ENCODE peak calls at places on chromosomes 11 and 22, in four cellular contexts. J is Karpas-422, G is PC-3, D is thoracic aorta. B is an unnamed sample. For H3K36me3, H3K27me3 and H3K4me1, the result is how much of the 10 kb centered on the place peaks cover.

GRCh38 chr22:23395476-23396361 is 184.4 kb downstream of the IGLL1 start:
- DNase-seq in D (no peak), J (peak), G (no peak), B (no peak)

GRCh38 chr11:74749127-74749964 is 697 bp downstream of the RNF169 start:
- DNase-seq in J (peak), D (no peak), G (peak), B (peak)

GRCh38 chr11:32099516-32099915 is 8.6 kb downstream of the RCN1 start:
- DNase-seq in D (no peak), G (no peak), J (no peak), B (no peak)

GRCh38 chr11:35615911-35616900 is 2.1 kb upstream of the FJX1 start:
- DNase-seq in D (no peak), J (peak), G (peak), B (peak)

GRCh38 chr11:64971421-64972233 is at the start of gene MAJIN:
- DNase-seq in D (peak), G (peak), J (no peak), B (no peak)

GRCh38 chr11:117833401-117833891 is 8.9 kb upstream of the FXYD2 start:
- DNase-seq in D (no peak), G (no peak), J (no peak), B (no peak)

GRCh38 chr11:69398529-69399492 is 82.7 kb upstream of the LINC01488 start:
- DNase-seq in D (no peak), J (no peak), G (no peak), B (peak)

GRCh38 chr11:65576867-65577755 is 1.3 kb downstream of the EHBP1L1 start:
- DNase-seq in G (peak), J (peak), D (peak), B (peak)

GRCh38 chr11:65903068-65903481 is 2.9 kb upstream of the FOSL1 start:
- DNase-seq in G (peak), D (no peak), J (no peak), B (peak)

GRCh38 chr22:45640291-45640940 is 31.2 kb upstream of the ATXN10 start:
- DNase-seq in D (no peak), J (no peak), G (no peak), B (no peak)

GRCh38 chr22:46373838-46374662 is 38.5 kb downstream of the TRMU start:
- DNase-seq in G (no peak), J (no peak), D (no peak), B (no peak)

GRCh38 chr22:44664149-44664548 is 37.9 kb upstream of the PRR5 start:
- DNase-seq in D (no peak), J (no peak), G (no peak), B (peak)

GRCh38 chr11:35367491-35367890 is 51.9 kb downstream of the SLC1A2 start:
- DNase-seq in J (no peak), G (peak), D (no peak), B (peak)

DNA sequence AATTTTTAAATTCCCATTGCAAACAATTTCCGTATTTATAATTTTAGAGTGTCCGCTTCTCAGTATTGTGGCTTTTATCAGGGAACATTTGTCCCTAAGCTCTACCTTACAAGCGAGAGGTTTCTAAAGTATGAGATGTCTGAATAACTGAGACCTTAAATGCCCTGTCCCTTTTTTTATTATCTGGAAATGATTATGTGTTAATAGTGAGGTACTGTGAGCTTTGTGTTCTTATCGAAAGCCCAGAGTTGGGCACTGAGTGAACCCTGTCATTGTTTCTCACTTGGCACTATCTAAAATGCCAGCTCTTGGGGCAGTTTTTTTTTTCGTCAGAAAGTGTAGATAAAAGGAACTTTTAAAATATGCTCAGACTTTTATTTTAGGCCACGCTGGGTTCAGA is 9.5 kb downstream of the CTTN start:
- DNase-seq in D (no peak), J (no peak), G (no peak), B (no peak)
- H3K36me3 ChIP-seq in D (half or more), J (under half), G (half or more), B (half or more)

DNA sequence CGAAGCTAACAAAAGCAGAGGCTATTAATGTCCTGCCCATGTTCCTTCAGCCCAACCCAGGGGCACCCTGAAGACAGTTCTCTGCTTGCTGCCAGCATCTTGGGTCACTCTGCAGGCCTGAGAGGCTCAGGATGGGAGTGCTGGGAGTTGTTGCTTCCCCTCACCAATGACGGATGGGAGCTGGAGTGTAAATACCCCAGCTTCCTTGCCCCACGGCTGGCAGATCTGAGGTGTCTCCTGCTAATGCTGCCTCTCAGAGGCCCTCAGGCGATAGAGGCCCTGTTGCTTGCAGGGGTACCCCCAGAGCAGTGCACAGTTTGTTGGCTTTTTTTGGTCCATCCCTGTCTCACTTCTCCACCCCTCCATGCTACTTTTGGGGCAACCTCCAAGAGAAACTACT is 32.9 kb downstream of the IFT27 start:
- DNase-seq in G (no peak), J (no peak), D (no peak), B (no peak)
- H3K27me3 ChIP-seq in G (under half), J (under half), D (under half), B (under half)

GRCh38 chr11:57646221-57646620 is 3.5 kb downstream of the YPEL4 start:
- DNase-seq in J (no peak), G (no peak), D (no peak), B (no peak)
- H3K4me1 ChIP-seq in J (under half), G (under half), D (under half), B (half or more)

DNA sequence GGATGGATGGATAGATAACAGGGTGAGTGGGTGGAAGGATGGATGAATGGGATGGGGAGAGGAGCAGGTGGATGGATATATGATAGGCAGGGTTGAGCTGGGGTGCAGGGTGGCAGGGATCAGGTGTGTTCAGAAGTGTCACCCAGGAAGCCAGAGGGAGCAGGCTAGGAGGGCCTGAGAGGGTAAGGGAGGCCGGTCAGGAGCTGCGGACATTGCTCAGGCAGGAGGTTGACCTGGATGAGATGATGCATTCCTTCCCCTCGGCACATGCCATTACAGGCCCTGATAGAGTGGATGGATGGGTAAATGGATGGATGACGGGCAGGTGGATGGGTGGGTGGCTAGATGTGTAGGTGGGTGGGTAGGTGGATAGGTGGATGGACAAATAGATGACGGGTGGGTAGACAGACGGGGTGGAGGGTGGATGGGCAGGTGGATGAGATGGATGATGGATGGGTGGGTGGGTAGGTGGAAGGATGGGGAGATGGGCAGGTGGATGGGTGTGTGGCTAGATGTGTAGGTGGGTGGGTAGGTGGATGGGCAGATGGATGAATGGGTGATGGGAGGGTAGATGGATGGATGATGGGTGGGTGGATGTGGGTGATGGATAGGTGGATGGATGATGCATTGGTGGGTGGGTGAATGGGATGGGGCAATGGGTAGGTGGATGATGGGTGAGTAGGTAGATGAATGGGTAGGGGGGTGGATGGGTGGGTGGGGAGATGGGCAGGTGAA is 8.0 kb downstream of the DHCR7 start:
- DNase-seq in D (no peak), J (no peak), G (no peak), B (no peak)
- H3K36me3 ChIP-seq in D (under half), J (under half), G (half or more), B (half or more)

GRCh38 chr11:133710241-133710640 is 135.1 kb downstream of the SPATA19 start:
- DNase-seq in D (no peak), J (no peak), G (no peak), B (no peak)
- H3K27me3 ChIP-seq in D (under half), J (under half), G (under half), B (under half)

GRCh38 chr11:12166299-12167092 is 56.1 kb downstream of the MICAL2 start:
- DNase-seq in D (no peak), G (no peak), J (no peak), B (no peak)
- H3K4me1 ChIP-seq in D (half or more), G (half or more), J (under half), B (under half)

GRCh38 chr11:2612884-2613571 is 86.8 kb downstream of the KCNQ1OT1 start:
- DNase-seq in J (no peak), D (no peak), G (peak), B (no peak)
- H3K36me3 ChIP-seq in J (under half), D (under half), G (under half), B (under half)

GRCh38 chr22:22210375-22210774 is 34.2 kb upstream of the VPREB1 start:
- DNase-seq in D (no peak), J (no peak), G (peak), B (peak)
- H3K27me3 ChIP-seq in D (under half), J (under half), G (under half), B (under half)

GRCh38 chr11:8090756-8091155 is 9.7 kb downstream of the TUB start:
- DNase-seq in D (no peak), J (peak), G (peak), B (peak)
- H3K4me1 ChIP-seq in D (under half), J (under half), G (under half), B (under half)

GRCh38 chr11:106520146-106520912 is 442.9 kb downstream of the AASDHPPT start:
- DNase-seq in D (no peak), G (peak), J (no peak), B (peak)

DNA sequence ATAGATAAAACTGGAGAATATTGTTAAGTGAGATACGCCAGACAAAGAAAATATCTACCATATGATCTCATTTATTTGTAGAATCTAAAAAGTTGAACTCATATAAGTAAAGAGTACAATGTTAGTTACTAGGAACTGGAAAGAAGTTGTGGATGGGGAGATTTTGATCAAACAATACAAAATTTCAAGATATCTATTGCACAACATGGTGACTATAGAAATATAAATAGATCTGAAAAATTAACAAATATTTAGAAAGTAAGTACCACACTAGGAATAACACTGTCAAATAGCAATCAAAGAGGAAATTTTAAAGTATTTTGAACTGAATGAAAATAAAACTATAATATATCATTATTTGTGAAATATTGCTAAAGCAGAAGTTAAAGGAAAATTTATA is 437.2 kb downstream of the AASDHPPT start:
- DNase-seq in G (no peak), J (no peak), D (no peak), B (no peak)
- H3K36me3 ChIP-seq in G (under half), J (under half), D (under half), B (under half)